ENCODE peak calls at places on chromosomes 16 and 17, in four cellular contexts. U is activated CD4-positive, alpha-beta T cell treated with anti-CD3 and anti-CD28 coated beads, Interleukin-2, amount 50 U/mL, for 1 hour; M is cardiac septum; R is cardiac fibroblast. Y is an unnamed sample.

GRCh38 chr16:8919089-8919933 is 37.2 kb downstream of the LITAFD start:
- DNase-seq in U (no peak), M (no peak), R (no peak), Y (no peak)

GRCh38 chr17:13311301-13311700 is 290.4 kb downstream of the HS3ST3A1 start:
- DNase-seq in U (no peak), M (no peak), R (peak), Y (no peak)

GRCh38 chr16:3717235-3718018 is at the start of gene TRAP1:
- DNase-seq in U (peak), M (peak), R (peak), Y (peak)

GRCh38 chr17:7884581-7885356 is 3.8 kb upstream of the CHD3 start:
- DNase-seq in U (peak), M (no peak), R (no peak), Y (no peak)

GRCh38 chr16:19223235-19223847 is 55.3 kb downstream of the SYT17 start:
- DNase-seq in U (peak), M (no peak), R (peak), Y (no peak)

GRCh38 chr17:48064638-48065037 is 16.5 kb downstream of the NFE2L1 start:
- DNase-seq in U (no peak), M (no peak), R (no peak), Y (no peak)

GRCh38 chr16:30369938-30370443 is 303 bp downstream of the TBC1D10B start:
- DNase-seq in U (no peak), M (no peak), R (no peak), Y (no peak)

GRCh38 chr17:65593092-65593869 is 31.8 kb upstream of the AXIN2 start:
- DNase-seq in U (no peak), M (no peak), R (no peak), Y (no peak)

GRCh38 chr17:44959821-44960523 is 8.1 kb downstream of the C1QL1 start:
- DNase-seq in U (no peak), M (no peak), R (no peak), Y (no peak)

GRCh38 chr17:79622776-79623175 is 11.9 kb upstream of the RBFOX3 start:
- DNase-seq in U (no peak), M (peak), R (no peak), Y (peak)

GRCh38 chr17:10192963-10193362 is 5.4 kb downstream of the GAS7 start:
- DNase-seq in U (no peak), M (no peak), R (peak), Y (no peak)

GRCh38 chr17:69314246-69315030 is 12.5 kb downstream of the ABCA5 start:
- DNase-seq in U (no peak), M (no peak), R (no peak), Y (no peak)

GRCh38 chr17:29567362-29568330 is 809 bp upstream of the ABHD15 start:
- DNase-seq in U (peak), M (peak), R (peak), Y (no peak)

GRCh38 chr17:42275527-42276358 is 448 bp downstream of the STAT5B start:
- DNase-seq in U (peak), M (no peak), R (peak), Y (no peak)

GRCh38 chr17:40348562-40349476 is 15.7 kb downstream of the GJD3 start:
- DNase-seq in U (no peak), M (peak), R (no peak), Y (no peak)

GRCh38 chr17:50863221-50863843 is 2.8 kb downstream of the TOB1 start:
- DNase-seq in U (peak), M (no peak), R (peak), Y (no peak)

GRCh38 chr17:28272166-28272565 is 46.8 kb upstream of the TMEM97 start:
- DNase-seq in U (no peak), M (no peak), R (peak), Y (no peak)

GRCh38 chr17:74525781-74526288 is 5.4 kb downstream of the CD300LB start:
- DNase-seq in U (no peak), M (peak), R (no peak), Y (peak)

GRCh38 chr16:78127130-78127529 is 27.7 kb downstream of the WWOX start:
- DNase-seq in U (no peak), M (no peak), R (peak), Y (no peak)

GRCh38 chr17:27326051-27326450 is 32.1 kb downstream of the WSB1 start:
- DNase-seq in U (no peak), M (no peak), R (no peak), Y (no peak)

GRCh38 chr17:14699569-14700190 is 398.8 kb downstream of the HS3ST3B1 start:
- DNase-seq in U (no peak), M (no peak), R (no peak), Y (no peak)

GRCh38 chr17:69654981-69655581 is 240.6 kb downstream of the MAP2K6 start:
- DNase-seq in U (no peak), M (no peak), R (peak), Y (no peak)

GRCh38 chr16:4936991-4937781 is at the start of gene PPL:
- DNase-seq in U (no peak), M (no peak), R (no peak), Y (no peak)

GRCh38 chr17:42402121-42402516 is 13.9 kb upstream of the STAT3 start:
- DNase-seq in U (no peak), M (no peak), R (no peak), Y (no peak)

GRCh38 chr17:68835061-68835460 is 120.1 kb downstream of the ABCA8 start:
- DNase-seq in U (no peak), M (no peak), R (peak), Y (no peak)

GRCh38 chr17:59680314-59680713 is 26.9 kb downstream of the PTRH2 start:
- DNase-seq in U (no peak), M (no peak), R (no peak), Y (no peak)

GRCh38 chr17:56918916-56919315 is 5.1 kb upstream of the TRIM25 start:
- DNase-seq in U (no peak), M (no peak), R (peak), Y (no peak)

GRCh38 chr16:87412371-87412995 is 20.3 kb downstream of the MAP1LC3B start:
- DNase-seq in U (no peak), M (no peak), R (no peak), Y (peak)

GRCh38 chr16:23072084-23072599 is 77.1 kb downstream of the USP31 start:
- DNase-seq in U (no peak), M (peak), R (peak), Y (no peak)

Y was measured in chondrocyte.